ENCODE peak calls at places on chromosome 3, in five cellular contexts. X, N, R, Y and Z are unnamed samples.

GRCh38 chr3:143465638-143466037 is 346.1 kb downstream of the CHST2 start:
- DNase-seq in X (peak; percentile 46), N (no peak), R (no peak), Y (no peak), Z (no peak)

GRCh38 chr3:65466300-65466988 is 572.3 kb downstream of the MAGI1 start:
- DNase-seq in X (no peak), N (no peak), R (no peak), Y (no peak), Z (no peak)

GRCh38 chr3:143120716-143121239 is 1.2 kb downstream of the CHST2 start:
- DNase-seq in X (peak; percentile 33), N (peak; percentile 29), R (no peak), Y (no peak), Z (peak; percentile 20)

GRCh38 chr3:75814797-75815196 is 29.4 kb upstream of the ZNF717 start:
- DNase-seq in X (no peak), N (no peak), R (no peak), Y (no peak), Z (no peak)

GRCh38 chr3:71118406-71118805 is 465.1 kb downstream of the FOXP1 start:
- DNase-seq in X (no peak), N (no peak), R (no peak), Y (no peak), Z (no peak)

GRCh38 chr3:18443670-18444596 is 18.8 kb upstream of the SATB1 start:
- DNase-seq in X (no peak), N (no peak), R (no peak), Y (peak; percentile 50), Z (peak; percentile 41)

GRCh38 chr3:156812521-156813335 is 13.4 kb upstream of the LEKR1 start:
- DNase-seq in X (peak; percentile 95), N (peak; percentile 77), R (no peak), Y (no peak), Z (no peak)

GRCh38 chr3:53482227-53482626 is 12.2 kb upstream of the CACNA1D start:
- DNase-seq in X (no peak), N (no peak), R (no peak), Y (no peak), Z (no peak)

GRCh38 chr3:11641683-11642407 is 1.9 kb downstream of the VGLL4 start:
- DNase-seq in X (peak; percentile 39), N (peak; percentile 20), R (no peak), Y (no peak), Z (peak; percentile 30)

GRCh38 chr3:64358853-64359252 is 133.6 kb upstream of the PRICKLE2 start:
- DNase-seq in X (no peak), N (no peak), R (no peak), Y (no peak), Z (no peak)

GRCh38 chr3:10249833-10250232 is 1.6 kb downstream of the TATDN2 start:
- DNase-seq in X (no peak), N (no peak), R (no peak), Y (no peak), Z (no peak)

GRCh38 chr3:126351086-126351770 is 6.0 kb downstream of the KLF15 start:
- DNase-seq in X (no peak), N (no peak), R (no peak), Y (peak; percentile 42), Z (no peak)

GRCh38 chr3:132232231-132232792 is 84.9 kb upstream of the ACP3 start:
- DNase-seq in X (no peak), N (no peak), R (no peak), Y (no peak), Z (no peak)